ENCODE peak calls at places on chromosomes 4 and X, in six cellular contexts. One of them, this sample, is unnamed. For H3K4me1, the result is how much of the 10 kb centered on the place peaks cover.

GRCh38 chr4:54958236-54958635 is 167.2 kb downstream of the KDR start:
- DNase-seq in iPS DF 6.9: no peak
- DNase-seq in MM.1S: no peak
- DNase-seq in HepG2: no peak
- DNase-seq in tibial artery: no peak
- DNase-seq in OCI-LY7: no peak
- DNase-seq in this sample: no peak

GRCh38 chr4:2322801-2323200 is 60.9 kb upstream of the MXD4 start:
- DNase-seq in MM.1S: no peak
- DNase-seq in OCI-LY7: no peak
- DNase-seq in HepG2: no peak
- DNase-seq in tibial artery: no peak
- DNase-seq in iPS DF 6.9: no peak
- DNase-seq in this sample: no peak

GRCh38 chr4:128653514-128654420 is 155.7 kb upstream of the JADE1 start:
- DNase-seq in OCI-LY7: no peak
- DNase-seq in MM.1S: no peak
- DNase-seq in iPS DF 6.9: no peak
- DNase-seq in HepG2: no peak
- DNase-seq in tibial artery: no peak
- DNase-seq in this sample: no peak

GRCh38 chrX:100447563-100448397 is 37.7 kb upstream of the PCDH19 start:
- DNase-seq in OCI-LY7: peak
- DNase-seq in tibial artery: no peak
- DNase-seq in iPS DF 6.9: peak
- DNase-seq in MM.1S: peak
- DNase-seq in HepG2: no peak
- DNase-seq in this sample: peak

GRCh38 chr4:84971319-84971932 is 4.9 kb upstream of the WDFY3 start:
- DNase-seq in iPS DF 6.9: no peak
- DNase-seq in OCI-LY7: peak
- DNase-seq in MM.1S: peak
- DNase-seq in HepG2: peak
- DNase-seq in tibial artery: no peak
- DNase-seq in this sample: no peak

GRCh38 chrX:21735038-21735752 is 22.7 kb downstream of the SMPX start:
- DNase-seq in iPS DF 6.9: no peak
- DNase-seq in tibial artery: no peak
- DNase-seq in OCI-LY7: no peak
- DNase-seq in MM.1S: no peak
- DNase-seq in HepG2: no peak
- DNase-seq in this sample: no peak

GRCh38 chrX:41559662-41560061 is 112.5 kb downstream of the NYX start:
- DNase-seq in tibial artery: no peak
- DNase-seq in iPS DF 6.9: no peak
- DNase-seq in HepG2: no peak
- DNase-seq in MM.1S: no peak
- DNase-seq in OCI-LY7: no peak
- DNase-seq in this sample: no peak

GRCh38 chrX:12949927-12950656 is 24.8 kb upstream of the TMSB4X start:
- DNase-seq in tibial artery: peak
- DNase-seq in OCI-LY7: peak
- DNase-seq in MM.1S: peak
- DNase-seq in iPS DF 6.9: no peak
- DNase-seq in HepG2: no peak
- DNase-seq in this sample: peak

GRCh38 chr4:87011340-87012034 is 76.7 kb downstream of the AFF1 start:
- DNase-seq in HepG2: no peak
- DNase-seq in OCI-LY7: no peak
- DNase-seq in tibial artery: no peak
- DNase-seq in iPS DF 6.9: no peak
- DNase-seq in MM.1S: no peak
- DNase-seq in this sample: no peak

GRCh38 chrX:102745513-102746133 is 25.1 kb downstream of the GPRASP3 start:
- DNase-seq in MM.1S: no peak
- DNase-seq in tibial artery: no peak
- DNase-seq in HepG2: no peak
- DNase-seq in iPS DF 6.9: no peak
- DNase-seq in OCI-LY7: no peak
- DNase-seq in this sample: no peak
- H3K27ac ChIP-seq in MM.1S: no peak
- H3K27ac ChIP-seq in tibial artery: no peak
- H3K27ac ChIP-seq in HepG2: no peak
- H3K27ac ChIP-seq in iPS DF 6.9: no peak
- H3K27ac ChIP-seq in OCI-LY7: no peak
- H3K27ac ChIP-seq in this sample: no peak

DNA sequence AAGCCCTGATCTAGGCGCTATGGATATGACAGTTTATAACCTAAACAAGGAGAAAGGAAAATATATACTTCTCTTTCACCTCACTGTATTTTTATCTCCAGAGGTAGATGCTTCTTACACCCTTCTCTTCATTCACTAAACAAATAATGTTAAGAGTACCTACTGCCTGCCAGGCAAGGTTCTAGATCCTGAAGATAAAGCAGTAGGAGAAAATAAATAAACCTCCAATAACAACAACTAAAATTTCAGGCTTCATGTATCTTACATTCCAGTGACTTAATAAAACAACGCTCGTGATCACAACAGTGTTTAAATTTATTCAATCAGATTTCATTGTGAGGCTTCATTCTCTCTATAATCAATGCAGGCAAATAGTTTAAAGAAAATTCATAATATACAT is 20.6 kb downstream of the PDGFC start:
- DNase-seq in OCI-LY7: no peak
- DNase-seq in HepG2: no peak
- DNase-seq in tibial artery: no peak
- DNase-seq in MM.1S: no peak
- DNase-seq in iPS DF 6.9: no peak
- DNase-seq in this sample: no peak
- H3K4me1 ChIP-seq in OCI-LY7: under half
- H3K4me1 ChIP-seq in HepG2: under half
- H3K4me1 ChIP-seq in tibial artery: under half
- H3K4me1 ChIP-seq in MM.1S: under half
- H3K4me1 ChIP-seq in iPS DF 6.9: under half
- H3K4me1 ChIP-seq in this sample: under half

DNA sequence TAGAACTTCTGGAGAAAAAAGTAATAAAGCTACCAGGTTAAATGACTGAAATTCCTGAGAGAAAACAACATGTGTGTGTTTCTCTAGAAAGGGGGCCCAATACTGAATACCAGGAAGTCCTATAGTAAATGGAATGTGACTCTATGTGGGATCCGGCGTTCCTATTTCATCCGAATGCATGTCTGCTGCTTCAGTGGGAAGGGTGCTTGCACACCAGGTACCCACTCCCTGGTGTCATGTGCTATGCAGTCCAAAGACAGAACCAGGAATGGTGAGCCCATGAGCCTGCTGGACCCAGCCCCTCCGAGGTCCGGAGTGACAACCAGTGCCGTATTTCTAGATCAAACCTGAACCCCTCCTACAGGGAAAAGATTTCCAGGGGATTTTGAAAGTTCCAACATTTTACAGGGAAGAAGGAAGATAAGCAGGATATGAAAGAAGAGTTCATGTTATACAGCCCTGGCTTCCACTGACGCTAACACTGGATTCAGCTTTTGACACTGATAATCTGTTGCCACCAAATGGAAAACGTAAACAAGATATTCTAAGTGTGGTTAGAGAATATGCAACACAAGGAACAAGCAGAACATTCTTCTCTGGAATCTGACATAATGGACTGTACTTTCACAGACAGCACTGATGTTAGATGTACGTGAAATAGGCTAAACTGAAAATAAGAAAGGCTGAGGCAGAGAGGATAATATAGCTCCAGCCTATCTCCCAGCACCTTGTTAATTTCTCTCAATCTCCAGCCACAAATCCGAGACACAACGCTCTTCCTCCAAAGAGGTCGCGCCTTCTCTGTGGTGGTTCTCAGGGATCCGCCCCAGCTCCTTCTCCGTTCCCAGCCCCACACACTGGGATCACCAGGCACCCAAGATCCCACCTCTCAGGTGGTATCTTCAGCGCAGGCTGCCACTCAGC is 725 bp upstream of the CXCL1 start:
- DNase-seq in iPS DF 6.9: no peak
- DNase-seq in HepG2: no peak
- DNase-seq in MM.1S: no peak
- DNase-seq in tibial artery: no peak
- DNase-seq in OCI-LY7: no peak
- DNase-seq in this sample: no peak
- H3K27ac ChIP-seq in iPS DF 6.9: no peak
- H3K27ac ChIP-seq in HepG2: no peak
- H3K27ac ChIP-seq in MM.1S: no peak
- H3K27ac ChIP-seq in tibial artery: peak
- H3K27ac ChIP-seq in OCI-LY7: no peak
- H3K27ac ChIP-seq in this sample: no peak

GRCh38 chrX:39308126-39308525 is 506.9 kb downstream of the MID1IP1 start:
- DNase-seq in OCI-LY7: no peak
- DNase-seq in MM.1S: no peak
- DNase-seq in iPS DF 6.9: no peak
- DNase-seq in tibial artery: no peak
- DNase-seq in HepG2: no peak
- DNase-seq in this sample: no peak
- H3K4me1 ChIP-seq in OCI-LY7: under half
- H3K4me1 ChIP-seq in MM.1S: under half
- H3K4me1 ChIP-seq in iPS DF 6.9: under half
- H3K4me1 ChIP-seq in tibial artery: under half
- H3K4me1 ChIP-seq in HepG2: under half
- H3K4me1 ChIP-seq in this sample: under half

DNA sequence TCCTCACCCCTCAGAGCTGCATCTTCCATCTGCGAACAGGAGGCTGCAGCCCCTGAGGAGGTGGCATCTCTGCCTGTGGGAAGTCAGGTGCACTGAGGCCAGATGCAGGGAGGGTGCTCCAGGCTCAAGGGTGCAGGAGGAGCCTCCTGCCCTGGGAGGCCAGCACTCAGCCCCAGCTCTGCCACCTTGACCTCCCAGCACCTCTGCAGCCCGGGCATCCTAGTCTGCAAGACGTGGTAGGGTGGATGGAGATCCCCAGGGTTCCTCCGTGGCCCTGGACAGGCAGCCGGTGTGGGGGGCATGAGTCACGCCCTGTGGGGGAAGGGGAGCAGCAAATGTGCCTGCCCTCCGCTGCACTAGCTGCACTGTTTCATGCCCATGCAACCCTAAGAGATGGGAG is 64.7 kb downstream of the TRMT44 start:
- DNase-seq in OCI-LY7: no peak
- DNase-seq in iPS DF 6.9: no peak
- DNase-seq in tibial artery: no peak
- DNase-seq in HepG2: no peak
- DNase-seq in MM.1S: no peak
- DNase-seq in this sample: no peak
- H3K27ac ChIP-seq in OCI-LY7: no peak
- H3K27ac ChIP-seq in iPS DF 6.9: no peak
- H3K27ac ChIP-seq in tibial artery: peak
- H3K27ac ChIP-seq in HepG2: no peak
- H3K27ac ChIP-seq in MM.1S: no peak
- H3K27ac ChIP-seq in this sample: no peak